ENCODE peak calls at places on chromosomes 4 and X, in five cellular contexts. V, B, Z, A and U are unnamed samples.
A peak's percentile ranks its signal among the peaks of the same experiment; 100 is the strongest.

GRCh38 chr4:94284889-94285288 is 57.7 kb downstream of the HPGDS start:
- DNase-seq in V (no peak), B (no peak), Z (no peak), A (no peak), U (no peak)

GRCh38 chr4:163764569-163764968 is 270.1 kb downstream of the TMA16 start:
- DNase-seq in V (no peak), B (no peak), Z (no peak), A (no peak), U (no peak)

GRCh38 chrX:78092296-78092695 is 11.8 kb upstream of the PGK1 start:
- DNase-seq in V (no peak), B (no peak), Z (peak; percentile 54), A (no peak), U (no peak)

GRCh38 chr4:146342600-146343192 is 128.4 kb downstream of the REELD1 start:
- DNase-seq in V (peak; percentile 2), B (no peak), Z (no peak), A (no peak), U (no peak)

GRCh38 chrX:12701625-12702024 is 89.6 kb upstream of the PRPS2 start:
- DNase-seq in V (peak; percentile 41), B (peak; percentile 25), Z (peak; percentile 62), A (peak; percentile 73), U (no peak)

GRCh38 chr4:54225671-54226398 is 3.3 kb upstream of the PDGFRA start:
- DNase-seq in V (no peak), B (no peak), Z (no peak), A (no peak), U (no peak)

GRCh38 chr4:6989331-6989923 is 53.7 kb upstream of the TADA2B start:
- DNase-seq in V (no peak), B (no peak), Z (no peak), A (no peak), U (no peak)

GRCh38 chr4:18795794-18796193 is 774.2 kb upstream of the LCORL start:
- DNase-seq in V (no peak), B (no peak), Z (no peak), A (no peak), U (no peak)

GRCh38 chrX:66013195-66013816 is 26.6 kb downstream of the VSIG4 start:
- DNase-seq in V (no peak), B (no peak), Z (no peak), A (no peak), U (no peak)

GRCh38 chr4:5773271-5773555 is 62.2 kb downstream of the EVC start:
- DNase-seq in V (no peak), B (no peak), Z (no peak), A (peak; percentile 19), U (no peak)

GRCh38 chr4:62495039-62495438 is 1294.9 kb downstream of the ADGRL3 start:
- DNase-seq in V (no peak), B (no peak), Z (no peak), A (no peak), U (no peak)

GRCh38 chrX:110436497-110436896 is 77.8 kb downstream of the RTL9 start:
- DNase-seq in V (no peak), B (no peak), Z (no peak), A (no peak), U (no peak)

GRCh38 chr4:20682853-20683252 is 17.4 kb upstream of the PACRGL start:
- DNase-seq in V (no peak), B (no peak), Z (no peak), A (no peak), U (no peak)

GRCh38 chrX:7068939-7069367 is 78.6 kb upstream of the STS start:
- DNase-seq in V (no peak), B (no peak), Z (no peak), A (no peak), U (no peak)

GRCh38 chrX:135591871-135592270 is 71.4 kb downstream of the INTS6L start:
- DNase-seq in V (no peak), B (no peak), Z (no peak), A (no peak), U (no peak)

GRCh38 chr4:126238010-126238409 is 923.3 kb downstream of the FAT4 start:
- DNase-seq in V (no peak), B (no peak), Z (no peak), A (no peak), U (no peak)

GRCh38 chr4:78684196-78685079 is 91.7 kb upstream of the BMP2K start:
- DNase-seq in V (no peak), B (no peak), Z (no peak), A (no peak), U (no peak)

GRCh38 chr4:26412381-26413372 is 77.6 kb downstream of the CCKAR start:
- DNase-seq in V (no peak), B (peak; percentile 61), Z (no peak), A (no peak), U (no peak)

GRCh38 chr4:75512336-75513211 is 1.6 kb downstream of the RCHY1 start:
- DNase-seq in V (no peak), B (no peak), Z (no peak), A (no peak), U (no peak)

GRCh38 chrX:46551494-46552128 is 6.4 kb upstream of the ZNF674 start:
- DNase-seq in V (no peak), B (no peak), Z (no peak), A (no peak), U (no peak)

GRCh38 chrX:68440940-68441339 is 7.6 kb upstream of the OPHN1 start:
- DNase-seq in V (no peak), B (peak; percentile 71), Z (no peak), A (peak; percentile 88), U (no peak)

GRCh38 chr4:40617903-40618302 is 11.8 kb downstream of the RBM47 start:
- DNase-seq in V (no peak), B (no peak), Z (no peak), A (no peak), U (no peak)

GRCh38 chrX:136600059-136600458 is 47.9 kb upstream of the CD40LG start:
- DNase-seq in V (no peak), B (no peak), Z (no peak), A (no peak), U (no peak)

GRCh38 chr4:101366331-101366730 is 19.0 kb upstream of the PPP3CA start:
- DNase-seq in V (no peak), B (no peak), Z (no peak), A (no peak), U (no peak)

GRCh38 chrX:44747317-44747716 is 96.5 kb upstream of the DUSP21 start:
- DNase-seq in V (no peak), B (no peak), Z (no peak), A (no peak), U (no peak)

GRCh38 chr4:38275331-38275821 is 315.2 kb downstream of the PTTG2 start:
- DNase-seq in V (no peak), B (no peak), Z (peak; percentile 37), A (no peak), U (no peak)

GRCh38 chr4:1959104-1959384 is 49.7 kb downstream of the NELFA start:
- DNase-seq in V (no peak), B (no peak), Z (no peak), A (no peak), U (no peak)

GRCh38 chr4:119659576-119659975 is 31.0 kb upstream of the PDE5A start:
- DNase-seq in V (no peak), B (no peak), Z (no peak), A (no peak), U (no peak)

GRCh38 chrX:74536142-74537010 is 78.0 kb downstream of the RLIM start:
- DNase-seq in V (peak; percentile 30), B (peak; percentile 91), Z (no peak), A (peak; percentile 96), U (peak; percentile 88)
- TF ChIP-seq POLR2A in V (no peak), B (no peak), Z (no peak), A (no peak), U (no peak)

GRCh38 chrX:9211269-9211668 is 177.3 kb upstream of the FAM9B start:
- DNase-seq in V (no peak), B (no peak), Z (no peak), A (no peak), U (no peak)

GRCh38 chrX:9205599-9206223 is 171.8 kb upstream of the FAM9B start:
- DNase-seq in V (no peak), B (no peak), Z (no peak), A (no peak), U (no peak)

GRCh38 chrX:9204560-9204959 is 170.6 kb upstream of the FAM9B start:
- DNase-seq in V (peak; percentile 7), B (no peak), Z (no peak), A (no peak), U (no peak)

GRCh38 chrX:9207142-9207541 is 173.2 kb upstream of the FAM9B start:
- DNase-seq in V (no peak), B (no peak), Z (no peak), A (no peak), U (no peak)
- H3K4me3 ChIP-seq in V (no peak overlapping the region), B (no peak overlapping the region), Z (no peak overlapping the region), A (no peak overlapping the region), U (no peak overlapping the region)

DNA sequence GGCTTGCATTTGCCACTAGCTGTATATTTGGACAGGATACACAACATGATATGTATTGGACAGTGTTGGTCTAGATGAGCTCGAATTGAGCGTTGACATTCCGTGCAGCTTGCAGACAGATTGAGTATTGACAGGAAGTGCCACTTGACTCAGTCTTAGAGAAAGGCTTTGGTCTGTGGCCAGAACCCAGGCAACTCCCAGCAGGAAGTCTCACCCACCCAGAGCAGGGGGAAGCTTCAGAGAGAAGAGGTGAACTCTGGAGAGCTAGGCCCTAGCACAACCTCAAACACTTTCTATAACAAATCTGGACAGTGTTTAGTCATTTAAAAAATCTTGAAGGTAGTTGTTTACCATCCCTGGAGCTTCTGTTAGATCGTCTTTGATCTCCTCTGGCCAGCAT is 280.5 kb downstream of the FBXW7 start:
- DNase-seq in V (no peak), B (no peak), Z (peak; percentile 48), A (no peak), U (no peak)
- H3K27ac ChIP-seq in V (no peak overlapping the region), B (no peak overlapping the region), Z (peak overlapping the region; percentile 14), A (no peak overlapping the region), U (no peak overlapping the region)

DNA sequence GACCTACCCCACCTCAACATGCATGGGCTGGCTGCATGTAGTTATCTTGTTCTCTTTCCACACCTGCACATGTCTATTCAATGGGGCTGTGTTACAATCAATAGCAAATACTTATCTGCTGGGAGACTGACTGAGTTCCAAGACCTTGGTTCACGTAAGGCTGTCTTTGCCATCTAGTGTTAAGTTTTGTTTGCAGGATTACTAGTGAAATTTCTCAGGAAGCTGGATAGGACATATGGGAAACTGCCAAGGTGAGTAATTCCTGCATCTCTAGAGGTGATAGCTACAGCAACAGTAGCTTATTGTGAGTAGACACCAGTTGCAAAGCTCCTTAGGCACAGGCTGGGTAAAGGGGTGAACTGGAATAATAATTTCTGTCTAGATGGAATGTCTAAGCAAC is 177.5 kb downstream of the ENOX2 start:
- DNase-seq in V (no peak), B (no peak), Z (no peak), A (no peak), U (no peak)
- TF ChIP-seq POLR2A in V (no peak), B (no peak), Z (no peak), A (no peak), U (no peak)

GRCh38 chr4:73223258-73223651 is 35.3 kb downstream of the ANKRD17 start:
- DNase-seq in V (no peak), B (no peak), Z (no peak), A (no peak), U (no peak)

GRCh38 chr4:73221734-73222133 is 36.9 kb downstream of the ANKRD17 start:
- DNase-seq in V (no peak), B (no peak), Z (no peak), A (no peak), U (no peak)

GRCh38 chr4:73222466-73223257 is 35.9 kb downstream of the ANKRD17 start:
- DNase-seq in V (peak; percentile 65), B (peak; percentile 53), Z (peak; percentile 83), A (peak; percentile 68), U (no peak)

GRCh38 chr4:73224886-73225285 is 33.7 kb downstream of the ANKRD17 start:
- DNase-seq in V (no peak), B (no peak), Z (no peak), A (no peak), U (no peak)

GRCh38 chr4:73220815-73221214 is 37.8 kb downstream of the ANKRD17 start:
- DNase-seq in V (no peak), B (no peak), Z (no peak), A (no peak), U (no peak)
- H3K4me3 ChIP-seq in V (no peak overlapping the region), B (no peak overlapping the region), Z (no peak overlapping the region), A (no peak overlapping the region), U (no peak overlapping the region)